ENCODE peak calls at places on chromosomes 2 and 18, in five cellular contexts. One of them, this sample, is unnamed.
A peak's percentile ranks its signal among the peaks of the same experiment; 100 is the strongest.

GRCh38 chr2:190036071-190036470 is 26.5 kb downstream of the MSTN start:
- DNase-seq in hepatocyte: no peak
- DNase-seq in left lung: no peak
- DNase-seq in MM.1S: no peak
- DNase-seq in IMR-90: no peak
- DNase-seq in this sample: no peak

GRCh38 chr18:25351280-25351772 is 640 bp downstream of the ZNF521 start:
- DNase-seq in hepatocyte: no peak
- DNase-seq in left lung: no peak
- DNase-seq in MM.1S: peak; percentile 17
- DNase-seq in IMR-90: peak; percentile 1
- DNase-seq in this sample: no peak

GRCh38 chr2:150097891-150098595 is 389.4 kb downstream of the RND3 start:
- DNase-seq in hepatocyte: peak; percentile 24
- DNase-seq in left lung: no peak
- DNase-seq in MM.1S: peak; percentile 15
- DNase-seq in IMR-90: peak; percentile 59
- DNase-seq in this sample: no peak

GRCh38 chr18:57059366-57059765 is 87.5 kb upstream of the BOD1L2 start:
- DNase-seq in hepatocyte: no peak
- DNase-seq in left lung: no peak
- DNase-seq in MM.1S: no peak
- DNase-seq in IMR-90: no peak
- DNase-seq in this sample: no peak

GRCh38 chr2:48080534-48081316 is 174.4 kb upstream of the FBXO11 start:
- DNase-seq in hepatocyte: no peak
- DNase-seq in left lung: no peak
- DNase-seq in MM.1S: no peak
- DNase-seq in IMR-90: no peak
- DNase-seq in this sample: no peak

GRCh38 chr18:79516441-79516931 is 120.8 kb downstream of the NFATC1 start:
- DNase-seq in hepatocyte: no peak
- DNase-seq in left lung: no peak
- DNase-seq in MM.1S: no peak
- DNase-seq in IMR-90: no peak
- DNase-seq in this sample: no peak

GRCh38 chr2:9638532-9638931 is 7.7 kb upstream of the YWHAQ start:
- DNase-seq in hepatocyte: peak; percentile 86
- DNase-seq in left lung: no peak
- DNase-seq in MM.1S: no peak
- DNase-seq in IMR-90: peak; percentile 97
- DNase-seq in this sample: no peak

GRCh38 chr2:179106342-179107178 is 56.6 kb upstream of the CCDC141 start:
- DNase-seq in hepatocyte: peak; percentile 68
- DNase-seq in left lung: no peak
- DNase-seq in MM.1S: no peak
- DNase-seq in IMR-90: peak; percentile 94
- DNase-seq in this sample: peak; percentile 43

GRCh38 chr18:13270279-13270911 is 51.8 kb downstream of the LDLRAD4 start:
- DNase-seq in hepatocyte: no peak
- DNase-seq in left lung: no peak
- DNase-seq in MM.1S: no peak
- DNase-seq in IMR-90: no peak
- DNase-seq in this sample: no peak

GRCh38 chr18:37669991-37670534 is 104.5 kb upstream of the CELF4 start:
- DNase-seq in hepatocyte: no peak
- DNase-seq in left lung: peak; percentile 63
- DNase-seq in MM.1S: no peak
- DNase-seq in IMR-90: no peak
- DNase-seq in this sample: no peak

GRCh38 chr2:101524811-101525430 is 50.0 kb upstream of the RFX8 start:
- DNase-seq in hepatocyte: no peak
- DNase-seq in left lung: no peak
- DNase-seq in MM.1S: no peak
- DNase-seq in IMR-90: no peak
- DNase-seq in this sample: no peak

GRCh38 chr2:111219285-111219684 is 98.6 kb downstream of the BCL2L11 start:
- DNase-seq in hepatocyte: no peak
- DNase-seq in left lung: no peak
- DNase-seq in MM.1S: no peak
- DNase-seq in IMR-90: peak; percentile 12
- DNase-seq in this sample: peak; percentile 86

GRCh38 chr2:181240844-181241243 is 216.3 kb upstream of the ITGA4 start:
- DNase-seq in hepatocyte: no peak
- DNase-seq in left lung: no peak
- DNase-seq in MM.1S: no peak
- DNase-seq in IMR-90: no peak
- DNase-seq in this sample: no peak

GRCh38 chr2:215812966-215813365 is 200.4 kb downstream of the MREG start:
- DNase-seq in hepatocyte: no peak
- DNase-seq in left lung: no peak
- DNase-seq in MM.1S: no peak
- DNase-seq in IMR-90: peak; percentile 72
- DNase-seq in this sample: no peak

GRCh38 chr2:27885246-27885645 is 4.9 kb downstream of the RBKS start:
- DNase-seq in hepatocyte: no peak
- DNase-seq in left lung: no peak
- DNase-seq in MM.1S: no peak
- DNase-seq in IMR-90: peak; percentile 48
- DNase-seq in this sample: no peak

GRCh38 chr2:10813085-10813748 is 632 bp upstream of the PDIA6 start:
- DNase-seq in hepatocyte: no peak
- DNase-seq in left lung: no peak
- DNase-seq in MM.1S: no peak
- DNase-seq in IMR-90: peak; percentile 36
- DNase-seq in this sample: no peak

GRCh38 chr2:84194906-84195644 is 264.0 kb downstream of the SUCLG1 start:
- DNase-seq in hepatocyte: no peak
- DNase-seq in left lung: no peak
- DNase-seq in MM.1S: no peak
- DNase-seq in IMR-90: no peak
- DNase-seq in this sample: no peak

GRCh38 chr18:54717673-54718435 is 110.4 kb upstream of the RAB27B start:
- DNase-seq in hepatocyte: no peak
- DNase-seq in left lung: peak; percentile 43
- DNase-seq in MM.1S: peak; percentile 91
- DNase-seq in IMR-90: no peak
- DNase-seq in this sample: peak; percentile 20

GRCh38 chr2:188395903-188396699 is 104.4 kb downstream of the GULP1 start:
- DNase-seq in hepatocyte: no peak
- DNase-seq in left lung: no peak
- DNase-seq in MM.1S: no peak
- DNase-seq in IMR-90: no peak
- DNase-seq in this sample: no peak

GRCh38 chr2:23605236-23605635 is 220.3 kb downstream of the KLHL29 start:
- DNase-seq in hepatocyte: no peak
- DNase-seq in left lung: no peak
- DNase-seq in MM.1S: no peak
- DNase-seq in IMR-90: no peak
- DNase-seq in this sample: no peak

DNA sequence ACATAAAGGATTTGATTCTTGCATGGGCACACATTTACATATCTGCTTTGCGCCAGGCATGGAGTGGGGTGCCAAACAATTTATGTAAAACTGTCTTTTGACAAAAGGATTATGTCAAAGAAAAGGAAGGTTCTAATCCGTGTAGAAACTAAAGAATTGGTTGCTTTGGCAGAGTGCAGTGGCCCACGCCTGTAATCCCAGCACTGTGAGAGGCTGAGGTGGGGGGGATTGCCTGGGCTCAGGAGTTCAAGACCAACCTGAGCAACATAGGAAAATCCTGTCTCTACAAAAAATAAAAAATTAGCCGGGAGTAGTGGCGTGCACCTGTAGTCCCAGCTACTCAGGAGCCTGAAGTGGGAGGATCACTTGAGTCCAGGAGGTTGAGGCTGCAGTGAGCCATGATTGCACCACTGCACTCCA is 1.1 kb upstream of the MTERF4 start:
- DNase-seq in hepatocyte: no peak
- DNase-seq in left lung: no peak
- DNase-seq in MM.1S: no peak
- DNase-seq in IMR-90: no peak
- DNase-seq in this sample: no peak
- H3K4me3 ChIP-seq in hepatocyte: peak overlapping the region; percentile 66
- H3K4me3 ChIP-seq in left lung: peak overlapping the region; percentile 84
- H3K4me3 ChIP-seq in MM.1S: peak overlapping the region; percentile 69
- H3K4me3 ChIP-seq in IMR-90: peak overlapping the region; percentile 87
- H3K4me3 ChIP-seq in this sample: peak overlapping the region; percentile 77

GRCh38 chr2:29241955-29242565 is 126.8 kb downstream of the CLIP4 start:
- DNase-seq in hepatocyte: no peak
- DNase-seq in left lung: no peak
- DNase-seq in MM.1S: no peak
- DNase-seq in IMR-90: no peak
- DNase-seq in this sample: no peak
- H3K27me3 ChIP-seq in hepatocyte: no peaks in the 10 kb centered on the region
- H3K27me3 ChIP-seq in left lung: no peaks in the 10 kb centered on the region
- H3K27me3 ChIP-seq in MM.1S: no peaks in the 10 kb centered on the region
- H3K27me3 ChIP-seq in IMR-90: peaks cover 31% of the 10 kb centered on the region
- H3K27me3 ChIP-seq in this sample: no peaks in the 10 kb centered on the region

DNA sequence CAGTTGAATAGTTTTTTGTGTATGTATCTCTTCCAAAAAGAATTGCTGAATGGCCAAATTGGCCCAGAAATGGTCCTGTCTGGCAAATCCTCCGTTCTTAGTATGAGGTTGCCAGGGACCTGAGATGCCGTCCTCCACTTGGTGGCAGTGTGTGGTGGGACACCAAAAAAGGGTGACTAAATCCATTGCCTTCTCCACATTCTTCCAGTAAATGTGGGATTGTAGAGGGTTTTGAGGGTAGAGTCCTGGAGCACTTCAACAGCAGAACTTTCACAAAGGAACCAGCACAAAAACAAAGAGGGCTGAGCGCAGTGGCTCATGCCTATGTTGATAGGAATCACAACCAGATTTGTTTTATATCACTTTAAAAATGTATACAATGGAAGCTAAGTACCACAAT is 199.9 kb downstream of the BCL2 start:
- DNase-seq in hepatocyte: no peak
- DNase-seq in left lung: no peak
- DNase-seq in MM.1S: no peak
- DNase-seq in IMR-90: peak; percentile 8
- DNase-seq in this sample: no peak
- TF ChIP-seq CTCF in hepatocyte: peak; percentile 53
- TF ChIP-seq CTCF in left lung: no peak
- TF ChIP-seq CTCF in MM.1S: peak; percentile 52
- TF ChIP-seq CTCF in IMR-90: peak; percentile 34
- TF ChIP-seq CTCF in this sample: peak; percentile 80

GRCh38 chr2:119888673-119889072 is 124.2 kb upstream of the EPB41L5 start:
- DNase-seq in hepatocyte: no peak
- DNase-seq in left lung: no peak
- DNase-seq in MM.1S: no peak
- DNase-seq in IMR-90: peak; percentile 92
- DNase-seq in this sample: no peak
- H3K4me3 ChIP-seq in hepatocyte: no peak overlapping the region
- H3K4me3 ChIP-seq in left lung: no peak overlapping the region
- H3K4me3 ChIP-seq in MM.1S: no peak overlapping the region
- H3K4me3 ChIP-seq in IMR-90: no peak overlapping the region
- H3K4me3 ChIP-seq in this sample: no peak overlapping the region

GRCh38 chr2:239589855-239590254 is 189.0 kb upstream of the HDAC4 start:
- DNase-seq in hepatocyte: no peak
- DNase-seq in left lung: peak; percentile 55
- DNase-seq in MM.1S: no peak
- DNase-seq in IMR-90: no peak
- DNase-seq in this sample: no peak
- H3K27me3 ChIP-seq in hepatocyte: no peaks in the 10 kb centered on the region
- H3K27me3 ChIP-seq in left lung: no peaks in the 10 kb centered on the region
- H3K27me3 ChIP-seq in MM.1S: no peaks in the 10 kb centered on the region
- H3K27me3 ChIP-seq in IMR-90: no peaks in the 10 kb centered on the region
- H3K27me3 ChIP-seq in this sample: no peaks in the 10 kb centered on the region

DNA sequence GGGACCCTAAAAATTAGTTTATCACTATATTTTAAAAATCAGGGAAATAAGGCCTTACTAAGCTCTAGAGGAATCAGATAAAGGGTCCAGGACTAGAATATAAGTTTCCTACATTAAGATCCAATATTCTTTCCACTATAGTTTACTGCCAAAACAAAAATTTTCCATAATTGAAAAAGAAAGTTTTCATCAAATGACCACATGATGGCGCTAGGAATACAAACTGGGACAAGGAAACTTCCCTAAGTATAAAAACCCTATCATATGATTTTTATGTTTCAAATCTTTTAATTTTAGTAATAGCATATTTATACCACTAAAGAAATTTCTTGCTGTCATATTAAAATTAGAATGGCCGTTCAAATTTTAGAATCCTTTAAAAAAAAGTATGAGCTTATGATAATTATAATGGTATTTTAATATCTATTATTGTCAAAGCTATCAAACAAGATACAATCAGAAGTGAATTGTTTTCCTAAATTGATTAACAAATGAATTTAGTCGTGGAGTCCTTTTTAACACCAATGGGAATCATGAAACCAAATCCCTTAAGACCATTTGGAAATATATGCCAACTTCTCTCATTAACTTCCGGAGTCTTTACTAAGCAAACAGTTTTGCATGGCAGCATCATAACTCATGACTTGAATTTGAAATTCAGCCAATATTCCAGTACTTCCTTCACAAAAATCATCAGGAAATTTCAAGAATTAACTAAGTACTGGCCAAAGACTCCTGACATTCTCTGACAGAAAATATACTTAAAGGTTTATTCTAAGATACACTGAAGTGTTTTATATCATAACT is 70.3 kb downstream of the SCN1A start:
- DNase-seq in hepatocyte: peak; percentile 37
- DNase-seq in left lung: no peak
- DNase-seq in MM.1S: peak; percentile 38
- DNase-seq in IMR-90: peak; percentile 45
- DNase-seq in this sample: no peak
- TF ChIP-seq CTCF in hepatocyte: peak; percentile 57
- TF ChIP-seq CTCF in left lung: peak; percentile 25
- TF ChIP-seq CTCF in MM.1S: peak; percentile 55
- TF ChIP-seq CTCF in IMR-90: peak; percentile 66
- TF ChIP-seq CTCF in this sample: peak; percentile 42

GRCh38 chr2:120868366-120868765 is 132.7 kb downstream of the GLI2 start:
- DNase-seq in hepatocyte: no peak
- DNase-seq in left lung: peak; percentile 5
- DNase-seq in MM.1S: no peak
- DNase-seq in IMR-90: no peak
- DNase-seq in this sample: no peak
- H3K4me3 ChIP-seq in hepatocyte: no peak overlapping the region
- H3K4me3 ChIP-seq in left lung: peak overlapping the region; percentile 14
- H3K4me3 ChIP-seq in MM.1S: no peak overlapping the region
- H3K4me3 ChIP-seq in IMR-90: no peak overlapping the region
- H3K4me3 ChIP-seq in this sample: no peak overlapping the region

DNA sequence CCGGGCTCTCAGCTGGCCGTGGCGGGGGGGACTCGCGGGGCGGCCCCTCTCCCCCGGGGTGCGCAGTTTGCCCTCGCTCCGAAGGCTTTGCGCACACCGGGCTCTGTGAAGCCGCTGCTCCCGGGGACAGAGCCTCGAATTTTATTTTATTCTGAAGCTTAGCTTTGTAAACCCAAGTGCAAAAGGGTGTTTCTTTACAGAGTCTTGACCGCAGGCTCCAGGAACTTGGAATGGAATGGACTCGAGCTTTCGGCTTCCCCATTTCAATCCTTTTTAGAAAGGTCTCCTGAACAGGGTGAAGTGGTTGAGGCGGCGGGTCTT is 2.0 kb downstream of the GALR1 start:
- DNase-seq in hepatocyte: no peak
- DNase-seq in left lung: no peak
- DNase-seq in MM.1S: no peak
- DNase-seq in IMR-90: no peak
- DNase-seq in this sample: no peak
- H3K27me3 ChIP-seq in hepatocyte: peaks cover 76% of the 10 kb centered on the region
- H3K27me3 ChIP-seq in left lung: peaks cover 43% of the 10 kb centered on the region
- H3K27me3 ChIP-seq in MM.1S: no peaks in the 10 kb centered on the region
- H3K27me3 ChIP-seq in IMR-90: peaks cover 43% of the 10 kb centered on the region
- H3K27me3 ChIP-seq in this sample: no peaks in the 10 kb centered on the region